ENCODE peak calls at places on chromosomes 5 and 9, in eight cellular contexts. A is mucosa of descending colon; E is HCT116; C is suprapubic skin; S is left ventricle myocardium inferior; T is DND-41; H is CD8-positive, alpha-beta T cell; M is body of pancreas. J is an unnamed sample.

GRCh38 chr5:149166128-149166527 is 24.8 kb downstream of the ABLIM3 start:
- DNase-seq in A (no peak), E (no peak), C (no peak), S (no peak), T (no peak), H (no peak), M (no peak), J (no peak)

GRCh38 chr9:87193925-87194380 is 246.6 kb upstream of the GAS1 start:
- DNase-seq in A (no peak), E (no peak), C (no peak), S (no peak), T (no peak), H (no peak), M (no peak), J (no peak)

GRCh38 chr9:127801955-127802575 is 617 bp upstream of the FPGS start:
- DNase-seq in A (no peak), E (no peak), C (peak; percentile 61), S (no peak), T (no peak), H (no peak), M (no peak), J (no peak)

GRCh38 chr9:106286249-106286648 is 576.7 kb upstream of the ZNF462 start:
- DNase-seq in A (no peak), E (no peak), C (no peak), S (no peak), T (no peak), H (no peak), M (no peak), J (no peak)

GRCh38 chr9:88587182-88587581 is 52.2 kb downstream of the NXNL2 start:
- DNase-seq in A (peak; percentile 84), E (no peak), C (no peak), S (no peak), T (peak; percentile 43), H (no peak), M (peak; percentile 25), J (no peak)

GRCh38 chr9:4583001-4583400 is 79.1 kb upstream of the PLPP6 start:
- DNase-seq in A (no peak), E (no peak), C (no peak), S (no peak), T (no peak), H (no peak), M (no peak), J (no peak)

GRCh38 chr5:82641362-82641988 is 363.3 kb upstream of the RPS23 start:
- DNase-seq in A (peak; percentile 87), E (peak; percentile 73), C (peak; percentile 86), S (peak; percentile 30), T (peak; percentile 61), H (no peak), M (peak; percentile 88), J (peak; percentile 78)

GRCh38 chr5:13934125-13934524 is 10.4 kb downstream of the DNAH5 start:
- DNase-seq in A (no peak), E (no peak), C (no peak), S (no peak), T (no peak), H (no peak), M (no peak), J (no peak)

GRCh38 chr9:81559741-81560140 is 129.6 kb downstream of the TLE1 start:
- DNase-seq in A (no peak), E (peak; percentile 65), C (no peak), S (no peak), T (no peak), H (no peak), M (no peak), J (no peak)

GRCh38 chr9:131411719-131412681 is 18.1 kb downstream of the PRRC2B start:
- DNase-seq in A (no peak), E (no peak), C (no peak), S (no peak), T (no peak), H (no peak), M (no peak), J (no peak)

GRCh38 chr9:133605856-133606721 is 3.1 kb downstream of the FAM163B start:
- DNase-seq in A (no peak), E (no peak), C (no peak), S (no peak), T (no peak), H (no peak), M (no peak), J (no peak)

GRCh38 chr5:127056896-127057295 is 16.4 kb downstream of the C5orf63 start:
- DNase-seq in A (no peak), E (no peak), C (no peak), S (no peak), T (no peak), H (no peak), M (no peak), J (no peak)

GRCh38 chr5:177496111-177497010 is 1.0 kb downstream of the PDLIM7 start:
- DNase-seq in A (peak; percentile 41), E (peak; percentile 44), C (peak; percentile 81), S (peak; percentile 69), T (no peak), H (no peak), M (peak; percentile 70), J (peak; percentile 55)

GRCh38 chr5:175471628-175472027 is 6.7 kb upstream of the SFXN1 start:
- DNase-seq in A (no peak), E (no peak), C (no peak), S (no peak), T (no peak), H (no peak), M (no peak), J (no peak)

GRCh38 chr5:176573564-176574296 is 24.6 kb downstream of the CDHR2 start:
- DNase-seq in A (peak; percentile 86), E (peak; percentile 32), C (peak; percentile 80), S (peak; percentile 70), T (peak; percentile 69), H (peak; percentile 74), M (peak; percentile 54), J (peak; percentile 72)

GRCh38 chr9:113151696-113152630 is 1.2 kb downstream of the SLC31A2 start:
- DNase-seq in A (peak; percentile 29), E (no peak), C (no peak), S (peak; percentile 29), T (no peak), H (no peak), M (peak; percentile 47), J (no peak)

GRCh38 chr9:136088481-136088938 is 6.6 kb downstream of the NACC2 start:
- DNase-seq in A (no peak), E (no peak), C (no peak), S (peak; percentile 11), T (no peak), H (no peak), M (no peak), J (no peak)

GRCh38 chr9:87109182-87109581 is 161.9 kb upstream of the GAS1 start:
- DNase-seq in A (no peak), E (no peak), C (no peak), S (no peak), T (no peak), H (no peak), M (no peak), J (no peak)

GRCh38 chr5:125595095-125595494 is 828.1 kb upstream of the GRAMD2B start:
- DNase-seq in A (peak; percentile 49), E (no peak), C (no peak), S (peak; percentile 76), T (no peak), H (no peak), M (no peak), J (peak; percentile 45)

GRCh38 chr9:18799420-18799819 is 233.6 kb downstream of the SAXO1 start:
- DNase-seq in A (no peak), E (no peak), C (no peak), S (no peak), T (no peak), H (no peak), M (no peak), J (no peak)

GRCh38 chr5:81288021-81288433 is 13.4 kb upstream of the ZCCHC9 start:
- DNase-seq in A (no peak), E (no peak), C (no peak), S (no peak), T (no peak), H (no peak), M (no peak), J (no peak)

GRCh38 chr5:81286059-81286617 is 15.2 kb upstream of the ZCCHC9 start:
- DNase-seq in A (no peak), E (no peak), C (no peak), S (no peak), T (no peak), H (no peak), M (no peak), J (no peak)

GRCh38 chr5:81292130-81292529 is 9.3 kb upstream of the ZCCHC9 start:
- DNase-seq in A (no peak), E (no peak), C (no peak), S (no peak), T (no peak), H (no peak), M (no peak), J (no peak)

DNA sequence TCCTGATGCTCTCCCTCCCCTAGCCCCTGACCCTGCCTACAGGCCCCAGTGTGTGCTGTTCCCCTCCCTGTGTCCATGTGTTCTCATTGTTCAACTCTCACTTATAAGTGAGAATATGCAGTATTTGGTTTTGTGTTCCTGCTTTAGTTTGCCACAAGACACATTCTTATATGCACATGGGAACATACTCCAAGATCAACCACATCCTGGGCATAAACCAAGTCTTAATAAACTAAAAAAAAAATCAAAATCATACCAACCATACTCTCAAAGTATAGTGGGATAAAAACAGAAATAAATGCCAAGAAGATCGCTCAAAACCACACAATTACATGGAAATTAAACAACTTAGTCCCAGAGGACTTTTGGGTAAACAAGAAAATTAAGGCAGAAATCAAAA is 11.2 kb upstream of the ZCCHC9 start:
- DNase-seq in A (no peak), E (no peak), C (no peak), S (no peak), T (no peak), H (no peak), M (no peak), J (no peak)
- H3K4me1 ChIP-seq in A (no peaks in the 10 kb centered on the region), E (no peaks in the 10 kb centered on the region), C (peaks cover 4% of the 10 kb centered on the region), S (no peaks in the 10 kb centered on the region), T (peaks cover 11% of the 10 kb centered on the region), H (peaks cover 7% of the 10 kb centered on the region), M (no peaks in the 10 kb centered on the region), J (no peaks in the 10 kb centered on the region)

GRCh38 chr9:38707885-38708640 is 11.9 kb downstream of the FAM240B start:
- DNase-seq in A (no peak), E (no peak), C (no peak), S (no peak), T (no peak), H (no peak), M (no peak), J (no peak)
- TF ChIP-seq CTCF in A (no peak), E (peak; percentile 66), C (no peak), S (peak; percentile 33), T (peak; percentile 47), H (no peak), M (peak; percentile 29), J (no peak)

DNA sequence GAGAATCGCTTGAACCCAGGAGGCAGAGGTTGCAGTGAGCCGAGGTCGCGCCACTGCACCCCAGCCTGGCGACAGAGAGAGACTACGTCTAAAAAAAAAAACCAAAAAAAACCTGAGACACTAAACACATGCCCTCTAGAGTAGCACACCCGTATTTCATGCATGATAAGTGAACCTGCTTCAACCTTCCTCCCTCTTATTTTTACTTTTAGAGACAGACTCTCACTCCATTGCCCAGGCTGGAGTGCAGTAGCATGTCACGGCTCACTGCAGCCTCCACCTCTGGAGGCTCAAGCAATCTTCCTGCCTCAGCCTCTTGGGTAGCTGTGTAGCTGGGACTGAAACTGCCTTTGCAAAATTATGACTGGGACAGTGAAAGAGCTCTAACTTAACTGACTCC is 17.6 kb upstream of the NANS start:
- DNase-seq in A (no peak), E (no peak), C (no peak), S (no peak), T (no peak), H (no peak), M (no peak), J (no peak)
- H3K4me3 ChIP-seq in A (no peak overlapping the region), E (no peak overlapping the region), C (no peak overlapping the region), S (no peak overlapping the region), T (no peak overlapping the region), H (no peak overlapping the region), M (no peak overlapping the region), J (no peak overlapping the region)

GRCh38 chr9:35831040-35831439 is 2.0 kb downstream of the TMEM8B start:
- DNase-seq in A (no peak), E (no peak), C (no peak), S (no peak), T (no peak), H (no peak), M (no peak), J (no peak)
- H3K4me1 ChIP-seq in A (peaks cover 40% of the 10 kb centered on the region), E (peaks cover 3% of the 10 kb centered on the region), C (peaks cover 71% of the 10 kb centered on the region), S (peaks cover 68% of the 10 kb centered on the region), T (peaks cover 28% of the 10 kb centered on the region), H (peaks cover 13% of the 10 kb centered on the region), M (peaks cover 62% of the 10 kb centered on the region), J (peaks cover 4% of the 10 kb centered on the region)